ENCODE peak calls at places on chromosomes 4 and X, in ten cellular contexts. O is transverse colon, C is endothelial cell of umbilical vein, W is HL-60, N is Panc1, J is GM23338, M is stomach, T is SK-N-MC, B is breast epithelium, F is prostate gland. Z is an unnamed sample.

GRCh38 chr4:138037716-138038115 is 204.4 kb downstream of the SLC7A11 start:
- DNase-seq in M (no peak), J (peak), C (no peak), W (no peak), T (no peak), O (no peak), B (no peak), F (no peak), N (no peak), Z (no peak)

GRCh38 chr4:43339435-43339834 is 446.9 kb downstream of the GRXCR1 start:
- DNase-seq in W (no peak), N (no peak), O (no peak), M (no peak), C (no peak), F (no peak), B (no peak), T (no peak), J (no peak), Z (no peak)

GRCh38 chr4:121011780-121012340 is 60.5 kb downstream of the NDNF start:
- DNase-seq in F (no peak), B (no peak), O (no peak), T (no peak), J (peak), C (no peak), W (no peak), N (no peak), M (no peak), Z (no peak)

GRCh38 chr4:184274288-184274951 is 56.7 kb upstream of the ENPP6 start:
- DNase-seq in T (no peak), W (no peak), J (no peak), O (no peak), N (no peak), B (no peak), F (no peak), M (no peak), C (no peak), Z (peak)

GRCh38 chr4:42965326-42965725 is 72.8 kb downstream of the GRXCR1 start:
- DNase-seq in W (no peak), O (no peak), J (peak), C (no peak), F (no peak), N (no peak), B (no peak), M (no peak), T (no peak), Z (no peak)

GRCh38 chr4:175385797-175386196 is 426.3 kb downstream of the GPM6A start:
- DNase-seq in N (no peak), T (no peak), M (no peak), J (no peak), O (no peak), C (no peak), F (no peak), W (no peak), B (no peak), Z (no peak)

GRCh38 chrX:106391284-106391852 is 220.4 kb upstream of the RADX start:
- DNase-seq in W (no peak), T (no peak), J (no peak), M (no peak), F (no peak), C (no peak), O (no peak), N (no peak), B (no peak), Z (no peak)

GRCh38 chrX:105837227-105837626 is 14.9 kb downstream of the NRK start:
- DNase-seq in N (no peak), M (no peak), W (no peak), J (no peak), F (peak), C (peak), O (no peak), T (peak), B (peak), Z (no peak)

GRCh38 chr4:7703669-7704068 is 236.0 kb downstream of the AFAP1 start:
- DNase-seq in J (no peak), N (no peak), M (no peak), C (no peak), T (no peak), F (no peak), O (no peak), W (no peak), B (no peak), Z (no peak)

GRCh38 chr4:89549907-89550306 is 242.3 kb upstream of the GPRIN3 start:
- DNase-seq in O (no peak), C (peak), J (no peak), M (no peak), W (no peak), N (no peak), B (no peak), T (no peak), F (no peak), Z (no peak)

GRCh38 chr4:69668680-69669079 is 15.6 kb upstream of the UGT2A1 start:
- DNase-seq in C (no peak), W (no peak), O (no peak), N (no peak), T (no peak), J (no peak), M (no peak), B (no peak), F (no peak), Z (no peak)

GRCh38 chrX:154724999-154725756 is 25.7 kb downstream of the GAB3 start:
- DNase-seq in N (no peak), F (no peak), W (no peak), C (no peak), O (no peak), M (no peak), B (no peak), T (no peak), J (peak), Z (no peak)

GRCh38 chrX:154729439-154729838 is 21.4 kb downstream of the GAB3 start:
- DNase-seq in B (no peak), W (no peak), C (no peak), F (no peak), T (no peak), M (no peak), J (no peak), N (no peak), O (no peak), Z (no peak)

GRCh38 chrX:154730271-154730883 is 20.5 kb downstream of the GAB3 start:
- DNase-seq in O (no peak), J (no peak), B (no peak), N (no peak), M (no peak), C (peak), T (no peak), F (no peak), W (no peak), Z (no peak)

GRCh38 chrX:154728791-154729190 is 22.1 kb downstream of the GAB3 start:
- DNase-seq in O (no peak), W (no peak), N (no peak), F (no peak), M (no peak), J (no peak), C (no peak), T (no peak), B (no peak), Z (no peak)

GRCh38 chrX:154727418-154728323 is 23.2 kb downstream of the GAB3 start:
- DNase-seq in O (peak), F (no peak), B (peak), T (no peak), M (no peak), C (peak), J (no peak), W (peak), N (no peak), Z (no peak)
- TF ChIP-seq POLR2AphosphoS5 in O (peak), F (no peak), B (no peak), T (no peak), M (no peak), C (peak), J (no peak), W (no peak), N (no peak), Z (no peak)

DNA sequence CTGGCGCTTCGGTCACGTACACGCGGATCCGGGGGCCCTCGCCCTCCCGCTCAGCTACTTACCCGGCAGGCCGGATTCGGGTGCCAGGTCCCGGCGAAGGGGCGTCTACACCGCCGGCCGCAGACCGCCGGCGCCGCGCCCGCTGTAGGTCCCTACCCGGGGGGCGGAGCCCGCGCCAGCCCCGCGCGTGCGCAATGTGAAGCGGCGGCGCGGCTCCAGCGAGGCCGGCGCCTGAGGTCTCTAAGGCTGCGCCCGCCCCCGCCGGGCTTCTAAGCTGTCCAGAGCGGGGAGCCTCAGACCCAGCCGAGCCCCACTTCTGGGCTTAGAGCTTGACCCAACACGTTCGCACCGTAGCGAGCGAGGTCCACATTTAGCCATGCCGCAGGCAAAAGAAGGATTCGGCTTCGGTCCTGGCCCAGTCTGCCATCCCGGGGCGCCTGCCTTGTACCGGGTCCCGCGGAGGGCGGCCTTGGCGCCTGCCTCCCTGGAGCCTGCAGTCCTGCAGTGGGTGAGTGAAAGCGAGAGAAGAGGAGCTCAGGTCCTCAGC is at the start of gene ZNF518B:
- DNase-seq in C (peak), M (peak), F (peak), J (peak), N (no peak), O (peak), T (no peak), W (peak), B (no peak), Z (no peak)
- TF ChIP-seq POLR2AphosphoS5 in C (peak), M (no peak), F (no peak), J (peak), N (peak), O (peak), T (no peak), W (no peak), B (no peak), Z (no peak)

DNA sequence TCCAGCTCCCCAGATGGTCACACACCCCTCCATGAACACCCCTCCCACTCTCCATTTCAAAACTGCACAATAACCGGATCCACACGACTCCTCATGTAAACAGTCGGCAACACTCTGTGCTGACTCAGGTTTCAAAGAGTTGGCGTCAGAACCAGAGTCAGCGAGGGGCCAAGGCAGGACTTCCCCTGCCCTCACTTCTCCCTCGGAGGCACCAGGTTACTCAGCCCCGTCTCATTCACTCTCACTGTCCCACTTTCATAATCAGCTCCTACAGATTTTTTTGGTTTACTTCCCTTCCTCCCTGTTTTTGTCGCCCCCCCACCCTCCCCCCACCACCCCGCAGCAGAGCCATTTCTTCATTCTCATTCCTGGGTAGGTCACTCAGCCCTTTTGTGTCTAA is 2.7 kb upstream of the TIMP1 start:
- DNase-seq in T (no peak), C (peak), W (peak), F (no peak), J (no peak), O (no peak), M (no peak), B (no peak), N (no peak), Z (peak)
- TF ChIP-seq POLR2AphosphoS5 in T (no peak), C (no peak), W (no peak), F (peak), J (no peak), O (no peak), M (no peak), B (no peak), N (no peak), Z (no peak)

DNA sequence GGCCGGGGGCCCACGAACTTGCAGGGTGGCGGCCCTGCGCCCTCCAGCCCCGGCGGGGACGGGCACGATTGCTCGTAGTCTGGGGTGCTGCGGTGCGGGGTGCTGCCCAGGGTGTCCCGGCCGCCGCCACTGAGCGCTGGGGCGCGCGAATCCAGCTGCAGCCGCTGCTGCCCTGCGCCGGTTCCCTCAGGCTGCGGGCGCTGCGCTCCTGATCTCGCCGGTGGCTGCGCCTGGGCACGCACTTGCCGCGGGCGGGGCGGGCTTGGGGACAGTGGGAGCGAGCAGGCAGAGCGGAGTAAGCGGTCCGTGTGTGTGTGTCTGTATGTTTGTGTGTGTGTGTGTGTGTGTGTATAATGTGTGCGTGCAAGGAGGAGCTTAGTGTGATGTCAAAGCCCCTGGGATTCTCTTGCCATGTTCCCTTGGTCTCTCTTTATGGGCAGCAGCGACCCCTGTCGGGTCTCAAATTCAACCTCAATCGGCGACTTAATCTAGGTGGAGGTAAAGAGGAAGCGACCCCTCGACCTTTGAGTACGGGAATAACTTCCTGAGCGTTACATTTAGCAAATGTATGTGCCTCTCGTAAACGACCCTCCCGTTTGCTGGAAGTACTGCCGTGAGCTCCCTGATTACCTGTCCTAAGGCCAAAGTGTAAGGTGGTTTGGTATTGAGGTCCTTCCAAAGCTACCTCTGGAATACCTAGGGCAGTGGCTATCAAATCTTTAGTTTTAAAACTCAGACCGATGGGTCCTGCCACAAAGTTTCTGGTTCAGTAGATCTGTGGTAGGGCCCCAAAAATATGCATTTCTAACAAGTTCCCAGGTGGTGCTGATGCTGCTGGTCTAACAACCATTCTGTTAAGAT is at the start of gene RNF150:
- DNase-seq in J (peak), O (peak), N (peak), T (peak), B (peak), F (peak), M (peak), C (peak), W (peak), Z (no peak)
- TF ChIP-seq POLR2AphosphoS5 in J (no peak), O (peak), N (no peak), T (peak), B (no peak), F (peak), M (no peak), C (no peak), W (no peak), Z (no peak)